ENCODE peak calls at places on chromosomes 13 and 19, in ten cellular contexts. One of them, this sample, is unnamed.
A peak's percentile ranks its signal among the peaks of the same experiment; 100 is the strongest.

GRCh38 chr19:35901854-35902661 is at the start of gene HCST:
- DNase-seq in NCI-H2081: no peak
- DNase-seq in T-helper 17 cell: peak; percentile 46
- DNase-seq in AG10803: peak; percentile 93
- DNase-seq in heart left ventricle: peak; percentile 39
- DNase-seq in transverse colon: peak; percentile 30
- DNase-seq in Kasumi-1: peak; percentile 93
- DNase-seq in stimulated activated CD4-positive, alpha-beta T cell treated with anti-CD3 and anti-CD28 coated beads, Interleukin-1b, Interleukin-23, amount 100 ng/mL, for 1 hour: no peak
- DNase-seq in GOT3: no peak
- DNase-seq in astrocyte of the cerebellum: no peak
- DNase-seq in this sample: no peak

GRCh38 chr19:5137571-5138124 is 168.7 kb downstream of the KDM4B start:
- DNase-seq in transverse colon: no peak
- DNase-seq in astrocyte of the cerebellum: no peak
- DNase-seq in stimulated activated CD4-positive, alpha-beta T cell treated with anti-CD3 and anti-CD28 coated beads, Interleukin-1b, Interleukin-23, amount 100 ng/mL, for 1 hour: no peak
- DNase-seq in Kasumi-1: no peak
- DNase-seq in heart left ventricle: no peak
- DNase-seq in T-helper 17 cell: no peak
- DNase-seq in AG10803: no peak
- DNase-seq in GOT3: no peak
- DNase-seq in NCI-H2081: no peak
- DNase-seq in this sample: no peak

GRCh38 chr13:31595568-31595967 is 143.8 kb upstream of the RXFP2 start:
- DNase-seq in heart left ventricle: peak; percentile 31
- DNase-seq in AG10803: peak; percentile 53
- DNase-seq in transverse colon: no peak
- DNase-seq in stimulated activated CD4-positive, alpha-beta T cell treated with anti-CD3 and anti-CD28 coated beads, Interleukin-1b, Interleukin-23, amount 100 ng/mL, for 1 hour: no peak
- DNase-seq in GOT3: no peak
- DNase-seq in astrocyte of the cerebellum: no peak
- DNase-seq in T-helper 17 cell: no peak
- DNase-seq in NCI-H2081: no peak
- DNase-seq in Kasumi-1: no peak
- DNase-seq in this sample: no peak

GRCh38 chr19:7200739-7201138 is 93.5 kb downstream of the INSR start:
- DNase-seq in NCI-H2081: no peak
- DNase-seq in AG10803: no peak
- DNase-seq in stimulated activated CD4-positive, alpha-beta T cell treated with anti-CD3 and anti-CD28 coated beads, Interleukin-1b, Interleukin-23, amount 100 ng/mL, for 1 hour: no peak
- DNase-seq in T-helper 17 cell: no peak
- DNase-seq in heart left ventricle: no peak
- DNase-seq in transverse colon: no peak
- DNase-seq in astrocyte of the cerebellum: no peak
- DNase-seq in GOT3: no peak
- DNase-seq in Kasumi-1: no peak
- DNase-seq in this sample: no peak

GRCh38 chr19:16022681-16023557 is 53.4 kb upstream of the TPM4 start:
- DNase-seq in astrocyte of the cerebellum: no peak
- DNase-seq in stimulated activated CD4-positive, alpha-beta T cell treated with anti-CD3 and anti-CD28 coated beads, Interleukin-1b, Interleukin-23, amount 100 ng/mL, for 1 hour: no peak
- DNase-seq in Kasumi-1: no peak
- DNase-seq in heart left ventricle: no peak
- DNase-seq in transverse colon: no peak
- DNase-seq in GOT3: no peak
- DNase-seq in NCI-H2081: no peak
- DNase-seq in AG10803: no peak
- DNase-seq in T-helper 17 cell: no peak
- DNase-seq in this sample: no peak

GRCh38 chr19:38735257-38735686 is 9.0 kb downstream of the CAPN12 start:
- DNase-seq in heart left ventricle: no peak
- DNase-seq in Kasumi-1: no peak
- DNase-seq in T-helper 17 cell: peak; percentile 44
- DNase-seq in transverse colon: peak; percentile 73
- DNase-seq in GOT3: no peak
- DNase-seq in NCI-H2081: no peak
- DNase-seq in stimulated activated CD4-positive, alpha-beta T cell treated with anti-CD3 and anti-CD28 coated beads, Interleukin-1b, Interleukin-23, amount 100 ng/mL, for 1 hour: no peak
- DNase-seq in AG10803: no peak
- DNase-seq in astrocyte of the cerebellum: no peak
- DNase-seq in this sample: no peak

GRCh38 chr19:24069907-24070657 is 16.9 kb upstream of the ZNF254 start:
- DNase-seq in transverse colon: no peak
- DNase-seq in NCI-H2081: no peak
- DNase-seq in AG10803: no peak
- DNase-seq in GOT3: no peak
- DNase-seq in stimulated activated CD4-positive, alpha-beta T cell treated with anti-CD3 and anti-CD28 coated beads, Interleukin-1b, Interleukin-23, amount 100 ng/mL, for 1 hour: no peak
- DNase-seq in heart left ventricle: no peak
- DNase-seq in astrocyte of the cerebellum: no peak
- DNase-seq in Kasumi-1: no peak
- DNase-seq in T-helper 17 cell: no peak
- DNase-seq in this sample: peak; percentile 13

GRCh38 chr13:28568286-28568685 is 73.4 kb upstream of the FLT1 start:
- DNase-seq in T-helper 17 cell: no peak
- DNase-seq in Kasumi-1: peak; percentile 0
- DNase-seq in transverse colon: peak; percentile 36
- DNase-seq in AG10803: peak; percentile 60
- DNase-seq in GOT3: no peak
- DNase-seq in heart left ventricle: peak; percentile 90
- DNase-seq in stimulated activated CD4-positive, alpha-beta T cell treated with anti-CD3 and anti-CD28 coated beads, Interleukin-1b, Interleukin-23, amount 100 ng/mL, for 1 hour: no peak
- DNase-seq in astrocyte of the cerebellum: no peak
- DNase-seq in NCI-H2081: no peak
- DNase-seq in this sample: peak; percentile 34

GRCh38 chr13:39422845-39423565 is 180.0 kb downstream of the LHFPL6 start:
- DNase-seq in transverse colon: no peak
- DNase-seq in stimulated activated CD4-positive, alpha-beta T cell treated with anti-CD3 and anti-CD28 coated beads, Interleukin-1b, Interleukin-23, amount 100 ng/mL, for 1 hour: no peak
- DNase-seq in heart left ventricle: no peak
- DNase-seq in GOT3: no peak
- DNase-seq in AG10803: peak; percentile 26
- DNase-seq in T-helper 17 cell: no peak
- DNase-seq in Kasumi-1: no peak
- DNase-seq in astrocyte of the cerebellum: no peak
- DNase-seq in NCI-H2081: no peak
- DNase-seq in this sample: no peak

GRCh38 chr13:111912453-111912866 is 154.5 kb upstream of the SOX1 start:
- DNase-seq in GOT3: no peak
- DNase-seq in T-helper 17 cell: no peak
- DNase-seq in astrocyte of the cerebellum: no peak
- DNase-seq in Kasumi-1: no peak
- DNase-seq in transverse colon: no peak
- DNase-seq in NCI-H2081: no peak
- DNase-seq in AG10803: no peak
- DNase-seq in stimulated activated CD4-positive, alpha-beta T cell treated with anti-CD3 and anti-CD28 coated beads, Interleukin-1b, Interleukin-23, amount 100 ng/mL, for 1 hour: no peak
- DNase-seq in heart left ventricle: no peak
- DNase-seq in this sample: peak; percentile 55

GRCh38 chr19:10152100-10152499 is 32.4 kb upstream of the EIF3G start:
- DNase-seq in T-helper 17 cell: no peak
- DNase-seq in GOT3: no peak
- DNase-seq in AG10803: no peak
- DNase-seq in NCI-H2081: no peak
- DNase-seq in astrocyte of the cerebellum: no peak
- DNase-seq in stimulated activated CD4-positive, alpha-beta T cell treated with anti-CD3 and anti-CD28 coated beads, Interleukin-1b, Interleukin-23, amount 100 ng/mL, for 1 hour: no peak
- DNase-seq in Kasumi-1: no peak
- DNase-seq in transverse colon: no peak
- DNase-seq in heart left ventricle: no peak
- DNase-seq in this sample: no peak

GRCh38 chr19:40735003-40735771 is 15.1 kb downstream of the ACTMAP start:
- DNase-seq in stimulated activated CD4-positive, alpha-beta T cell treated with anti-CD3 and anti-CD28 coated beads, Interleukin-1b, Interleukin-23, amount 100 ng/mL, for 1 hour: no peak
- DNase-seq in T-helper 17 cell: no peak
- DNase-seq in Kasumi-1: no peak
- DNase-seq in heart left ventricle: no peak
- DNase-seq in transverse colon: peak; percentile 45
- DNase-seq in astrocyte of the cerebellum: no peak
- DNase-seq in GOT3: no peak
- DNase-seq in AG10803: no peak
- DNase-seq in NCI-H2081: no peak
- DNase-seq in this sample: no peak

GRCh38 chr19:16943942-16944625 is 55.3 kb downstream of the F2RL3 start:
- DNase-seq in NCI-H2081: no peak
- DNase-seq in GOT3: no peak
- DNase-seq in Kasumi-1: no peak
- DNase-seq in stimulated activated CD4-positive, alpha-beta T cell treated with anti-CD3 and anti-CD28 coated beads, Interleukin-1b, Interleukin-23, amount 100 ng/mL, for 1 hour: no peak
- DNase-seq in heart left ventricle: no peak
- DNase-seq in T-helper 17 cell: no peak
- DNase-seq in AG10803: no peak
- DNase-seq in transverse colon: no peak
- DNase-seq in astrocyte of the cerebellum: no peak
- DNase-seq in this sample: no peak

GRCh38 chr13:42129033-42129432 is 80.6 kb downstream of the DGKH start:
- DNase-seq in T-helper 17 cell: no peak
- DNase-seq in heart left ventricle: no peak
- DNase-seq in GOT3: no peak
- DNase-seq in AG10803: no peak
- DNase-seq in stimulated activated CD4-positive, alpha-beta T cell treated with anti-CD3 and anti-CD28 coated beads, Interleukin-1b, Interleukin-23, amount 100 ng/mL, for 1 hour: no peak
- DNase-seq in Kasumi-1: no peak
- DNase-seq in NCI-H2081: no peak
- DNase-seq in astrocyte of the cerebellum: no peak
- DNase-seq in transverse colon: no peak
- DNase-seq in this sample: no peak

GRCh38 chr13:26693749-26694463 is 66.7 kb downstream of the GPR12 start:
- DNase-seq in heart left ventricle: no peak
- DNase-seq in stimulated activated CD4-positive, alpha-beta T cell treated with anti-CD3 and anti-CD28 coated beads, Interleukin-1b, Interleukin-23, amount 100 ng/mL, for 1 hour: no peak
- DNase-seq in transverse colon: no peak
- DNase-seq in NCI-H2081: no peak
- DNase-seq in Kasumi-1: no peak
- DNase-seq in T-helper 17 cell: no peak
- DNase-seq in astrocyte of the cerebellum: no peak
- DNase-seq in AG10803: no peak
- DNase-seq in GOT3: no peak
- DNase-seq in this sample: no peak

GRCh38 chr19:7242601-7243258 is 51.5 kb downstream of the INSR start:
- DNase-seq in stimulated activated CD4-positive, alpha-beta T cell treated with anti-CD3 and anti-CD28 coated beads, Interleukin-1b, Interleukin-23, amount 100 ng/mL, for 1 hour: no peak
- DNase-seq in transverse colon: no peak
- DNase-seq in heart left ventricle: no peak
- DNase-seq in NCI-H2081: no peak
- DNase-seq in AG10803: peak; percentile 89
- DNase-seq in T-helper 17 cell: no peak
- DNase-seq in astrocyte of the cerebellum: no peak
- DNase-seq in Kasumi-1: peak; percentile 5
- DNase-seq in GOT3: no peak
- DNase-seq in this sample: peak; percentile 38

GRCh38 chr13:28657784-28658538 is 969 bp upstream of the POMP start:
- DNase-seq in AG10803: peak; percentile 35
- DNase-seq in T-helper 17 cell: no peak
- DNase-seq in transverse colon: no peak
- DNase-seq in stimulated activated CD4-positive, alpha-beta T cell treated with anti-CD3 and anti-CD28 coated beads, Interleukin-1b, Interleukin-23, amount 100 ng/mL, for 1 hour: no peak
- DNase-seq in NCI-H2081: no peak
- DNase-seq in astrocyte of the cerebellum: no peak
- DNase-seq in Kasumi-1: peak; percentile 28
- DNase-seq in heart left ventricle: no peak
- DNase-seq in GOT3: no peak
- DNase-seq in this sample: no peak

GRCh38 chr19:36136975-36137686 is 2.7 kb upstream of the CAPNS1 start:
- DNase-seq in Kasumi-1: no peak
- DNase-seq in AG10803: peak; percentile 80
- DNase-seq in GOT3: no peak
- DNase-seq in T-helper 17 cell: no peak
- DNase-seq in stimulated activated CD4-positive, alpha-beta T cell treated with anti-CD3 and anti-CD28 coated beads, Interleukin-1b, Interleukin-23, amount 100 ng/mL, for 1 hour: no peak
- DNase-seq in transverse colon: peak; percentile 80
- DNase-seq in NCI-H2081: no peak
- DNase-seq in astrocyte of the cerebellum: no peak
- DNase-seq in heart left ventricle: peak; percentile 76
- DNase-seq in this sample: peak; percentile 90

GRCh38 chr19:10861118-10861651 is 10.2 kb upstream of the CARM1 start:
- DNase-seq in transverse colon: peak; percentile 45
- DNase-seq in AG10803: peak; percentile 33
- DNase-seq in NCI-H2081: no peak
- DNase-seq in astrocyte of the cerebellum: no peak
- DNase-seq in GOT3: no peak
- DNase-seq in Kasumi-1: peak; percentile 33
- DNase-seq in T-helper 17 cell: no peak
- DNase-seq in stimulated activated CD4-positive, alpha-beta T cell treated with anti-CD3 and anti-CD28 coated beads, Interleukin-1b, Interleukin-23, amount 100 ng/mL, for 1 hour: no peak
- DNase-seq in heart left ventricle: no peak
- DNase-seq in this sample: no peak

GRCh38 chr13:104426435-104426834 is 1360.2 kb upstream of the SLC10A2 start:
- DNase-seq in AG10803: no peak
- DNase-seq in astrocyte of the cerebellum: no peak
- DNase-seq in Kasumi-1: no peak
- DNase-seq in GOT3: no peak
- DNase-seq in transverse colon: no peak
- DNase-seq in T-helper 17 cell: no peak
- DNase-seq in stimulated activated CD4-positive, alpha-beta T cell treated with anti-CD3 and anti-CD28 coated beads, Interleukin-1b, Interleukin-23, amount 100 ng/mL, for 1 hour: no peak
- DNase-seq in heart left ventricle: no peak
- DNase-seq in NCI-H2081: no peak
- DNase-seq in this sample: no peak

GRCh38 chr13:100980171-100980570 is 305.6 kb upstream of the TMTC4 start:
- DNase-seq in AG10803: no peak
- DNase-seq in stimulated activated CD4-positive, alpha-beta T cell treated with anti-CD3 and anti-CD28 coated beads, Interleukin-1b, Interleukin-23, amount 100 ng/mL, for 1 hour: no peak
- DNase-seq in Kasumi-1: no peak
- DNase-seq in astrocyte of the cerebellum: no peak
- DNase-seq in T-helper 17 cell: no peak
- DNase-seq in GOT3: no peak
- DNase-seq in heart left ventricle: no peak
- DNase-seq in NCI-H2081: no peak
- DNase-seq in transverse colon: no peak
- DNase-seq in this sample: no peak

GRCh38 chr13:26678796-26679195 is 81.8 kb downstream of the GPR12 start:
- DNase-seq in heart left ventricle: no peak
- DNase-seq in stimulated activated CD4-positive, alpha-beta T cell treated with anti-CD3 and anti-CD28 coated beads, Interleukin-1b, Interleukin-23, amount 100 ng/mL, for 1 hour: no peak
- DNase-seq in astrocyte of the cerebellum: no peak
- DNase-seq in transverse colon: no peak
- DNase-seq in GOT3: no peak
- DNase-seq in NCI-H2081: no peak
- DNase-seq in Kasumi-1: no peak
- DNase-seq in AG10803: no peak
- DNase-seq in T-helper 17 cell: no peak
- DNase-seq in this sample: no peak

GRCh38 chr19:23378948-23379347 is 16.3 kb downstream of the ZNF91 start:
- DNase-seq in stimulated activated CD4-positive, alpha-beta T cell treated with anti-CD3 and anti-CD28 coated beads, Interleukin-1b, Interleukin-23, amount 100 ng/mL, for 1 hour: no peak
- DNase-seq in NCI-H2081: no peak
- DNase-seq in GOT3: no peak
- DNase-seq in Kasumi-1: no peak
- DNase-seq in astrocyte of the cerebellum: no peak
- DNase-seq in heart left ventricle: no peak
- DNase-seq in T-helper 17 cell: no peak
- DNase-seq in transverse colon: no peak
- DNase-seq in AG10803: no peak
- DNase-seq in this sample: no peak

This sample was measured in tibial artery.